ENCODE peak calls at places on chromosomes 13 and 19, in eight cellular contexts. A is aorta; R is CD8-positive, alpha-beta T cell; M is uterus; W is CD4-positive, alpha-beta T cell; X is neural progenitor cell; U is Peyer's patch; P is HAP-1. N is an unnamed sample. For H3K9me3, the result is how much of the 10 kb centered on the place peaks cover.

GRCh38 chr19:3506384-3507340 is 551 bp downstream of the FZR1 start:
- DNase-seq in A (no peak), R (peak), M (peak), W (no peak), X (peak), U (peak), P (peak), N (peak)

GRCh38 chr13:36395280-36395679 is 37.0 kb upstream of the CCNA1 start:
- DNase-seq in A (no peak), R (no peak), M (no peak), W (no peak), X (no peak), U (no peak), P (no peak), N (no peak)

GRCh38 chr19:1027020-1027952 is 878 bp downstream of the CNN2 start:
- DNase-seq in A (no peak), R (no peak), M (no peak), W (no peak), X (peak), U (no peak), P (no peak), N (no peak)

GRCh38 chr13:106610511-106610910 is 42.6 kb upstream of the ARGLU1 start:
- DNase-seq in A (no peak), R (no peak), M (no peak), W (no peak), X (no peak), U (no peak), P (no peak), N (no peak)

GRCh38 chr13:51322826-51323225 is 16.7 kb upstream of the SERPINE3 start:
- DNase-seq in A (no peak), R (no peak), M (no peak), W (no peak), X (no peak), U (no peak), P (no peak), N (no peak)

GRCh38 chr19:19120308-19121156 is 17.7 kb downstream of the TMEM161A start:
- DNase-seq in A (no peak), R (no peak), M (peak), W (no peak), X (peak), U (peak), P (peak), N (no peak)

GRCh38 chr19:38315657-38316476 is at the start of gene YIF1B:
- DNase-seq in A (peak), R (peak), M (peak), W (peak), X (peak), U (peak), P (peak), N (peak)

GRCh38 chr13:76944457-76944856 is 3.9 kb upstream of the ACOD1 start:
- DNase-seq in A (no peak), R (no peak), M (no peak), W (no peak), X (no peak), U (no peak), P (no peak), N (no peak)

GRCh38 chr19:41384351-41384750 is 8.0 kb downstream of the TMEM91 start:
- DNase-seq in A (no peak), R (no peak), M (no peak), W (no peak), X (no peak), U (no peak), P (no peak), N (no peak)

GRCh38 chr19:50230379-50231351 is 27.2 kb downstream of the MYH14 start:
- DNase-seq in A (no peak), R (no peak), M (no peak), W (no peak), X (peak), U (no peak), P (no peak), N (no peak)

GRCh38 chr19:7921955-7922840 is 2.1 kb downstream of the SNAPC2 start:
- DNase-seq in A (no peak), R (no peak), M (no peak), W (no peak), X (no peak), U (no peak), P (no peak), N (no peak)

GRCh38 chr19:7292950-7293794 is 1.0 kb downstream of the INSR start:
- DNase-seq in A (peak), R (no peak), M (peak), W (no peak), X (peak), U (peak), P (peak), N (no peak)

GRCh38 chr19:6086081-6086858 is 24.0 kb downstream of the RFX2 start:
- DNase-seq in A (no peak), R (no peak), M (no peak), W (no peak), X (no peak), U (no peak), P (no peak), N (no peak)

GRCh38 chr19:16778796-16779411 is 50.3 kb upstream of the SIN3B start:
- DNase-seq in A (no peak), R (peak), M (peak), W (peak), X (peak), U (peak), P (peak), N (no peak)

GRCh38 chr19:13937479-13938360 is 497 bp downstream of the PODNL1 start:
- DNase-seq in A (no peak), R (no peak), M (no peak), W (no peak), X (peak), U (no peak), P (no peak), N (no peak)

GRCh38 chr13:107339209-107339608 is 771.3 kb upstream of the ARGLU1 start:
- DNase-seq in A (no peak), R (no peak), M (no peak), W (no peak), X (no peak), U (no peak), P (no peak), N (no peak)

GRCh38 chr13:95643009-95643408 is 1.5 kb downstream of the DZIP1 start:
- DNase-seq in A (no peak), R (no peak), M (no peak), W (no peak), X (peak), U (no peak), P (peak), N (no peak)

GRCh38 chr13:44334751-44335150 is 38.9 kb upstream of the SERP2 start:
- DNase-seq in A (no peak), R (no peak), M (no peak), W (no peak), X (peak), U (no peak), P (no peak), N (no peak)

GRCh38 chr13:42001580-42001979 is 40.7 kb upstream of the VWA8 start:
- DNase-seq in A (no peak), R (no peak), M (peak), W (no peak), X (peak), U (no peak), P (no peak), N (no peak)

GRCh38 chr19:32647361-32647760 is 27.6 kb downstream of the ANKRD27 start:
- DNase-seq in A (no peak), R (no peak), M (no peak), W (no peak), X (no peak), U (no peak), P (no peak), N (no peak)

DNA sequence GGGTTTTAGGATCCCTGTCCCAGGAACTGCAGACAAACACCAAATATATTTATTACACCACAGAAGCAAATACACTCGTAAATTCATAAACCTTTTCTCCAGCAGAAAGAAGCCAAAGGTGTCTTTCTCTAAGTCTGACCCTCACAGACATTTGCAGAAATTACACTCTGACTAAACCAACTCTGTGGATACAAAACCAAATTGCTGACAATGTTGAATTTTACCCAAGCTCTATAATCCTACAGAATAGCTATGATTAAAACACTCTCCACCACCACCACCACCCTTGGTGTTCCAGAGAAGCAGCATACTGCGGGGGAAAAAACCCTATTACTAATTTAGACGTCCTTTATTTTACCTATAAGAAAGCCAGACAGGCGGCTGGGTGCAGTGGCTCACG is 5.2 kb downstream of the ZNF564 start:
- DNase-seq in A (no peak), R (no peak), M (no peak), W (no peak), X (no peak), U (no peak), P (no peak), N (no peak)
- H3K9me3 ChIP-seq in A (under half), R (under half), M (under half), W (under half), X (under half), U (under half), P (under half), N (under half)

GRCh38 chr19:58578430-58578925 is 5.3 kb upstream of the MZF1 start:
- DNase-seq in A (no peak), R (no peak), M (no peak), W (no peak), X (no peak), U (no peak), P (peak), N (no peak)

GRCh38 chr19:58579473-58580142 is 6.5 kb upstream of the MZF1 start:
- DNase-seq in A (no peak), R (no peak), M (no peak), W (no peak), X (no peak), U (no peak), P (peak), N (no peak)

GRCh38 chr19:58575183-58576041 is 2.3 kb upstream of the MZF1 start:
- DNase-seq in A (peak), R (peak), M (peak), W (peak), X (peak), U (peak), P (peak), N (peak)

GRCh38 chr19:58581227-58582141 is 8.3 kb upstream of the MZF1 start:
- DNase-seq in A (peak), R (peak), M (peak), W (peak), X (peak), U (peak), P (peak), N (peak)

GRCh38 chr19:58577581-58578429 is 4.7 kb upstream of the MZF1 start:
- DNase-seq in A (peak), R (no peak), M (no peak), W (no peak), X (no peak), U (peak), P (peak), N (no peak)
- H3K9me3 ChIP-seq in A (under half), R (under half), M (under half), W (under half), X (under half), U (under half), P (under half), N (under half)

GRCh38 chr13:26980099-26981031 is 191.2 kb downstream of the USP12 start:
- DNase-seq in A (no peak), R (no peak), M (no peak), W (no peak), X (no peak), U (no peak), P (no peak), N (no peak)

GRCh38 chr13:26979334-26979733 is 192.3 kb downstream of the USP12 start:
- DNase-seq in A (no peak), R (no peak), M (no peak), W (no peak), X (no peak), U (no peak), P (no peak), N (no peak)

GRCh38 chr13:26976336-26976735 is 195.3 kb downstream of the USP12 start:
- DNase-seq in A (no peak), R (no peak), M (no peak), W (no peak), X (no peak), U (no peak), P (no peak), N (no peak)

GRCh38 chr13:26978081-26978860 is 193.3 kb downstream of the USP12 start:
- DNase-seq in A (no peak), R (no peak), M (no peak), W (no peak), X (no peak), U (no peak), P (no peak), N (no peak)

DNA sequence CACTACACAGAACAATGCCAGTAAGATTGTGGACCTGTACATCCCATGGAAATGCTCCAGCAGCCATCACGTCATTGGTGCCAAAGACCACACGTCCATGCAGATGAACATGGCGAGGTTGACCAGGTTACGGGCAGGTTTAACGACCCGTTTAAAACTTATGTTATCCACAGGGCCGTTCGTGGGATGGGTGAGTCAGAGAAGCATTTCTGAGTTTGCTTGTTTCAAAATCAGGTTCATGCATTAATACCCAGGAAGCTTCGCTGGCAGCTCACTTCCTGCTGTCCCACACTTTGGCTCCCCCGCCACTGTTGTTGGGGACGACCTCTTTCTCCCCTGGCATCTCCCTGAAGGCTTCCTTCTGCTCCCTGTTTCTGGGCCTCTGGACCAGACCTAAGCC is 194.1 kb downstream of the USP12 start:
- DNase-seq in A (no peak), R (no peak), M (no peak), W (no peak), X (no peak), U (no peak), P (no peak), N (no peak)
- H3K9me3 ChIP-seq in A (under half), R (under half), M (under half), W (under half), X (under half), U (under half), P (under half), N (under half)

GRCh38 chr19:57682226-57682766 is 519 bp downstream of the ZNF551 start:
- DNase-seq in A (no peak), R (no peak), M (no peak), W (no peak), X (no peak), U (no peak), P (no peak), N (no peak)

GRCh38 chr19:57687363-57688010 is 5.7 kb downstream of the ZNF551 start:
- DNase-seq in A (no peak), R (no peak), M (no peak), W (no peak), X (no peak), U (no peak), P (no peak), N (no peak)

GRCh38 chr19:57686727-57687126 is 5.0 kb downstream of the ZNF551 start:
- DNase-seq in A (no peak), R (no peak), M (no peak), W (no peak), X (no peak), U (no peak), P (no peak), N (no peak)

GRCh38 chr19:57689750-57690149 is 8.0 kb downstream of the ZNF551 start:
- DNase-seq in A (no peak), R (no peak), M (no peak), W (no peak), X (no peak), U (no peak), P (no peak), N (no peak)

GRCh38 chr19:57688011-57688763 is 6.4 kb downstream of the ZNF551 start:
- DNase-seq in A (no peak), R (no peak), M (no peak), W (no peak), X (no peak), U (no peak), P (no peak), N (no peak)
- H3K9me3 ChIP-seq in A (half or more), R (half or more), M (half or more), W (half or more), X (half or more), U (half or more), P (half or more), N (half or more)

DNA sequence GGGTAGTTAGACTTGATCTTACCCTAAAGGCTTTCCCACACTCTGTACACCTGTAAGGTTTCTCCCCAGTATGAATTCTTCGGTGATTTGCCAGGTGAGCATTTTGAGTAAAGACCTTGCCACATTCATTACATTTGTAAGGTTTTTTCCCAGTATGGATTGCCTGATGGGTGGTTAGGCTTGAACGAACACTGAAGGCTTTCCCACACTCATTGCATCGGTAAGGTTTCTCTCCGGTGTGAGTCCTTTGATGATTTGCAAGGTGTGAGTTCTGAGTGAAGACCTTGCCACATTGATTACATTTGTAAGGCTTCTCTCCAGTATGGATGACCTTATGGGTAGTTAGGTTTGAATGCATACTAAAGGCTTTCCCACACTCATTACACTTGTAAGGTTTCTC is 23.7 kb downstream of the ERVV-2 start:
- DNase-seq in A (no peak), R (no peak), M (no peak), W (no peak), X (no peak), U (no peak), P (no peak), N (no peak)
- H3K9me3 ChIP-seq in A (under half), R (under half), M (half or more), W (half or more), X (under half), U (half or more), P (under half), N (half or more)